ENCODE peak calls at places on chromosomes 5 and 9, in nine cellular contexts. O, K, Q, V, L, I, P, J and U are unnamed samples.
A peak's percentile ranks its signal among the peaks of the same experiment; 100 is the strongest.

GRCh38 chr9:69933445-69933844 is 110.2 kb upstream of the MAMDC2 start:
- DNase-seq in K (no peak), Q (no peak), J (no peak), P (no peak), I (no peak), V (no peak), L (no peak), O (no peak), U (no peak)

GRCh38 chr9:33125871-33126822 is 41.0 kb downstream of the B4GALT1 start:
- DNase-seq in O (no peak), V (no peak), P (no peak), Q (peak; percentile 31), L (no peak), K (no peak), J (no peak), I (peak; percentile 67), U (peak; percentile 65)

GRCh38 chr5:133391349-133392136 is 220.8 kb downstream of the FSTL4 start:
- DNase-seq in I (no peak), O (no peak), V (no peak), K (no peak), L (no peak), P (no peak), J (no peak), Q (no peak), U (no peak)

GRCh38 chr5:109479260-109479860 is 69.6 kb upstream of the PJA2 start:
- DNase-seq in O (no peak), K (no peak), Q (no peak), V (no peak), J (no peak), P (no peak), L (peak; percentile 2), I (no peak), U (peak; percentile 36)

GRCh38 chr9:89791754-89792153 is 186.9 kb downstream of the GADD45G start:
- DNase-seq in I (no peak), J (no peak), P (peak; percentile 14), K (peak; percentile 33), O (no peak), L (no peak), Q (no peak), V (no peak), U (no peak)

GRCh38 chr5:128538249-128539037 is 398 bp upstream of the FBN2 start:
- DNase-seq in O (peak; percentile 49), Q (peak; percentile 62), K (peak; percentile 8), P (no peak), J (no peak), L (no peak), V (peak; percentile 59), I (peak; percentile 83), U (peak; percentile 96)

GRCh38 chr9:77848897-77849296 is 182.7 kb downstream of the GNAQ start:
- DNase-seq in K (no peak), O (peak; percentile 88), I (no peak), J (no peak), P (no peak), Q (peak; percentile 61), L (no peak), V (peak; percentile 68), U (peak; percentile 95)

GRCh38 chr5:117982691-117983090 is 1005.7 kb downstream of the DTWD2 start:
- DNase-seq in K (no peak), P (no peak), J (no peak), L (no peak), Q (no peak), O (no peak), I (no peak), V (no peak), U (no peak)

GRCh38 chr5:8057764-8058163 is 188.8 kb downstream of the MTRR start:
- DNase-seq in L (no peak), V (peak; percentile 7), P (no peak), O (no peak), I (no peak), Q (peak; percentile 49), J (no peak), K (no peak), U (peak; percentile 3)

GRCh38 chr9:123016631-123017030 is 16.8 kb upstream of the GPR21 start:
- DNase-seq in V (no peak), Q (no peak), K (no peak), L (no peak), J (no peak), O (no peak), P (no peak), I (no peak), U (no peak)

GRCh38 chr9:126390923-126391322 is 64.3 kb downstream of the MVB12B start:
- DNase-seq in Q (no peak), L (no peak), K (no peak), V (peak; percentile 15), I (no peak), O (no peak), J (no peak), P (no peak), U (no peak)